ENCODE peak calls at places on chromosome 14, in seven cellular contexts. W is left cardiac atrium, T is psoas muscle, M is endodermal cell, R is DMS153, K is mucosa of gallbladder, J is RCC 7860. U is an unnamed sample.

GRCh38 chr14:100822007-100822406 is 3.9 kb upstream of the MEG3 start:
- DNase-seq in M (no peak), R (no peak), K (no peak), J (no peak), W (no peak), T (no peak), U (no peak)

GRCh38 chr14:33902363-33902762 is 48.5 kb downstream of the EGLN3 start:
- DNase-seq in R (no peak), J (no peak), M (no peak), T (no peak), K (no peak), W (no peak), U (no peak)

GRCh38 chr14:100662850-100663527 is 63.7 kb upstream of the DLK1 start:
- DNase-seq in K (peak), M (peak), R (peak), W (peak), J (no peak), T (peak), U (peak)

GRCh38 chr14:95496690-95497241 is 19.7 kb downstream of the SYNE3 start:
- DNase-seq in T (no peak), K (no peak), R (no peak), W (no peak), J (no peak), M (no peak), U (peak)

GRCh38 chr14:60303745-60304144 is 54.7 kb downstream of the PPM1A start:
- DNase-seq in M (no peak), W (peak), K (no peak), J (no peak), T (no peak), R (no peak), U (no peak)

GRCh38 chr14:100440207-100440631 is 117.1 kb downstream of the SLC25A47 start:
- DNase-seq in R (peak), M (peak), T (peak), W (peak), K (peak), J (peak), U (peak)

GRCh38 chr14:43754838-43755237 is 752.2 kb downstream of the FSCB start:
- DNase-seq in J (no peak), M (peak), W (no peak), T (no peak), R (no peak), K (no peak), U (no peak)

GRCh38 chr14:49986344-49987014 is 93.6 kb downstream of the ARF6 start:
- DNase-seq in T (no peak), R (no peak), J (peak), M (no peak), K (no peak), W (no peak), U (no peak)

GRCh38 chr14:65415613-65416012 is 3.1 kb downstream of the FUT8 start:
- DNase-seq in T (no peak), M (no peak), K (no peak), W (no peak), J (no peak), R (no peak), U (no peak)

GRCh38 chr14:98138666-98139065 is 1133.3 kb downstream of the BCL11B start:
- DNase-seq in R (no peak), W (no peak), M (peak), T (no peak), J (no peak), K (peak), U (no peak)

GRCh38 chr14:102325791-102326345 is 6.3 kb downstream of the ZNF839 start:
- DNase-seq in T (no peak), K (no peak), M (no peak), R (no peak), J (no peak), W (no peak), U (no peak)

GRCh38 chr14:54126947-54127346 is 170.3 kb upstream of the BMP4 start:
- DNase-seq in R (no peak), J (no peak), W (no peak), K (no peak), T (no peak), M (no peak), U (no peak)

GRCh38 chr14:92241966-92242365 is 81.0 kb upstream of the SLC24A4 start:
- DNase-seq in R (no peak), J (no peak), M (no peak), T (no peak), W (no peak), K (no peak), U (no peak)

GRCh38 chr14:47976139-47976538 is 300.7 kb upstream of the MDGA2 start:
- DNase-seq in R (no peak), T (no peak), K (no peak), M (peak), W (no peak), J (no peak), U (no peak)

GRCh38 chr14:52910597-52910996 is 40.3 kb downstream of the FERMT2 start:
- DNase-seq in J (no peak), T (no peak), R (no peak), W (no peak), K (no peak), M (no peak), U (no peak)

GRCh38 chr14:51487848-51488247 is 163.9 kb upstream of the FRMD6 start:
- DNase-seq in J (no peak), T (no peak), W (no peak), K (no peak), R (no peak), M (no peak), U (no peak)

GRCh38 chr14:63045234-63045611 is at the start of gene KCNH5:
- DNase-seq in W (peak), M (peak), T (peak), K (no peak), R (peak), J (no peak), U (peak)

GRCh38 chr14:69154779-69155178 is 1.9 kb upstream of the DCAF5 start:
- DNase-seq in R (no peak), T (no peak), K (peak), W (no peak), M (peak), J (no peak), U (peak)

GRCh38 chr14:62179367-62180018 is 417.3 kb downstream of the SNAPC1 start:
- DNase-seq in W (peak), K (peak), J (no peak), T (no peak), R (peak), M (peak), U (peak)

GRCh38 chr14:101121399-101122113 is 218.0 kb upstream of the RTL1 start:
- DNase-seq in T (peak), K (no peak), W (peak), R (no peak), J (no peak), M (peak), U (no peak)

GRCh38 chr14:31229638-31230229 is 22.1 kb upstream of the HECTD1 start:
- DNase-seq in R (peak), K (peak), W (peak), M (peak), T (peak), J (peak), U (peak)

GRCh38 chr14:63951025-63951424 is 98.2 kb downstream of the SYNE2 start:
- DNase-seq in J (no peak), T (no peak), M (no peak), W (no peak), K (no peak), R (no peak), U (no peak)

GRCh38 chr14:85532981-85533820 is 3.3 kb downstream of the FLRT2 start:
- DNase-seq in M (peak), K (peak), J (no peak), T (peak), W (peak), R (peak), U (peak)

GRCh38 chr14:98070521-98070920 is 1201.5 kb downstream of the BCL11B start:
- DNase-seq in K (no peak), M (no peak), J (no peak), R (no peak), T (no peak), W (no peak), U (no peak)

GRCh38 chr14:105420141-105420975 is 731 bp downstream of the MTA1 start:
- DNase-seq in R (no peak), W (peak), M (no peak), T (no peak), J (no peak), K (no peak), U (peak)

GRCh38 chr14:103973354-103973753 is 31.0 kb upstream of the RD3L start:
- DNase-seq in W (no peak), T (no peak), M (no peak), K (no peak), J (no peak), R (no peak), U (peak)

GRCh38 chr14:99415496-99416281 is 65.0 kb downstream of the SETD3 start:
- DNase-seq in W (no peak), R (peak), T (no peak), M (peak), K (peak), J (peak), U (peak)

GRCh38 chr14:65035049-65035448 is 48.4 kb downstream of the FNTB start:
- DNase-seq in K (peak), J (no peak), W (peak), T (no peak), R (no peak), M (no peak), U (no peak)

GRCh38 chr14:51575225-51576111 is 76.2 kb upstream of the FRMD6 start:
- DNase-seq in R (no peak), M (no peak), W (no peak), K (no peak), T (no peak), J (no peak), U (no peak)

GRCh38 chr14:93800038-93800937 is 12.0 kb upstream of the PRIMA1 start:
- DNase-seq in T (no peak), M (no peak), K (no peak), J (no peak), R (no peak), W (no peak), U (no peak)

GRCh38 chr14:24171422-24172260 is at the start of gene REC8:
- DNase-seq in J (no peak), M (peak), T (peak), K (peak), R (peak), W (peak), U (no peak)

GRCh38 chr14:29222671-29223268 is 456.2 kb downstream of the FOXG1 start:
- DNase-seq in T (no peak), J (peak), R (peak), M (peak), K (peak), W (no peak), U (peak)

GRCh38 chr14:91858536-91859275 is 8.6 kb downstream of the TC2N start:
- DNase-seq in K (no peak), M (peak), J (no peak), T (no peak), W (no peak), R (peak), U (peak)

GRCh38 chr14:75980856-75981255 is 939 bp downstream of the TGFB3 start:
- DNase-seq in J (no peak), K (no peak), T (peak), M (no peak), W (peak), R (no peak), U (no peak)

GRCh38 chr14:104345316-104346111 is 207.1 kb downstream of the KIF26A start:
- DNase-seq in W (no peak), J (no peak), T (no peak), R (peak), K (no peak), M (peak), U (no peak)

GRCh38 chr14:24135584-24135833 is 485 bp upstream of the PSME1 start:
- DNase-seq in T (no peak), M (no peak), K (no peak), R (no peak), W (no peak), J (no peak), U (no peak)

GRCh38 chr14:36976571-36977023 is 195.8 kb downstream of the SLC25A21 start:
- DNase-seq in T (no peak), R (no peak), W (no peak), K (no peak), M (peak), J (no peak), U (no peak)